ENCODE peak calls at places on chromosomes 16 and 17, in ten cellular contexts. Y is NCI-H1105 treated with DMSO at 0.1 percent for 48 hours; X is stimulated activated CD4-positive, alpha-beta T cell treated with anti-CD3 and anti-CD28 coated beads, TNF-alpha, amount 100 ng/mL, for 48 hours; J is GM23248; E is A172; A is activated CD4-positive, CD25-positive, alpha-beta regulatory T cell; I is T-helper 9 cell; P is A549; U is NCI-H2029; Z is nucleus accumbens. H is an unnamed sample.

GRCh38 chr17:82081966-82082365 is 16.1 kb downstream of the FASN start:
- DNase-seq in U (no peak), A (no peak), J (no peak), Z (no peak), X (no peak), E (no peak), I (no peak), P (no peak), Y (no peak), H (no peak)

GRCh38 chr16:31451681-31452351 is 7.5 kb upstream of the ARMC5 start:
- DNase-seq in I (no peak), Z (no peak), P (peak; percentile 82), A (no peak), J (peak; percentile 89), E (peak; percentile 75), U (peak; percentile 15), Y (peak; percentile 22), X (no peak), H (no peak)

GRCh38 chr16:82629441-82630027 is 2.8 kb downstream of the CDH13 start:
- DNase-seq in Y (no peak), Z (no peak), A (no peak), P (no peak), X (no peak), U (no peak), J (peak; percentile 83), E (peak; percentile 97), I (no peak), H (no peak)

GRCh38 chr16:15983898-15984297 is 34.5 kb downstream of the ABCC1 start:
- DNase-seq in X (no peak), J (peak; percentile 35), Z (no peak), P (no peak), A (no peak), U (no peak), E (no peak), Y (no peak), I (no peak), H (no peak)

GRCh38 chr17:73186283-73186682 is 6.6 kb upstream of the COG1 start:
- DNase-seq in X (no peak), E (no peak), Z (no peak), P (no peak), Y (no peak), A (no peak), I (no peak), U (no peak), J (no peak), H (no peak)

GRCh38 chr17:36527851-36528250 is 6.8 kb downstream of the MYO19 start:
- DNase-seq in X (no peak), U (no peak), E (no peak), A (no peak), Z (no peak), J (no peak), P (no peak), Y (no peak), I (no peak), H (no peak)

GRCh38 chr16:81148277-81148676 is 52.1 kb upstream of the GCSH start:
- DNase-seq in E (no peak), X (no peak), I (no peak), Z (no peak), U (no peak), Y (no peak), J (no peak), P (no peak), A (no peak), H (no peak)

GRCh38 chr16:16067127-16067526 is 117.7 kb downstream of the ABCC1 start:
- DNase-seq in Y (no peak), E (no peak), X (no peak), A (no peak), U (no peak), I (no peak), Z (no peak), J (no peak), P (no peak), H (no peak)

GRCh38 chr16:31143889-31144148 is 6.0 kb downstream of the PRSS36 start:
- DNase-seq in A (no peak), E (no peak), X (no peak), Y (no peak), Z (no peak), U (no peak), I (no peak), P (no peak), J (no peak), H (no peak)